ENCODE peak calls at places on chromosomes 6 and 20, in eight cellular contexts. P is RWPE1, H is A549, G is Peyer's patch, D is PC-9, I is colonic mucosa, F is tibial artery, Y is osteocyte. E is an unnamed sample.
A peak's percentile ranks its signal among the peaks of the same experiment; 100 is the strongest.

GRCh38 chr6:42777126-42777822 is 4.6 kb upstream of the BICRAL start:
- DNase-seq in P (no peak), H (no peak), G (no peak), D (no peak), I (no peak), F (no peak), Y (no peak), E (peak; percentile 45)

GRCh38 chr6:34276881-34277762 is 28.3 kb upstream of the SMIM29 start:
- DNase-seq in P (no peak), H (no peak), G (no peak), D (no peak), I (no peak), F (no peak), Y (no peak), E (no peak)

GRCh38 chr20:23257106-23257761 is 93.4 kb upstream of the NXT1 start:
- DNase-seq in P (no peak), H (no peak), G (no peak), D (no peak), I (no peak), F (no peak), Y (peak; percentile 69), E (no peak)

GRCh38 chr6:144528605-144529425 is 243.7 kb downstream of the UTRN start:
- DNase-seq in P (no peak), H (no peak), G (no peak), D (peak; percentile 29), I (no peak), F (no peak), Y (no peak), E (no peak)

GRCh38 chr6:69729870-69730449 is 66.8 kb downstream of the LMBRD1 start:
- DNase-seq in P (peak; percentile 2), H (no peak), G (no peak), D (no peak), I (no peak), F (no peak), Y (no peak), E (no peak)

GRCh38 chr6:30761791-30762429 is 17.6 kb upstream of the IER3 start:
- DNase-seq in P (no peak), H (no peak), G (no peak), D (no peak), I (no peak), F (no peak), Y (no peak), E (no peak)

GRCh38 chr6:113076116-113076515 is 729.0 kb downstream of the RFPL4B start:
- DNase-seq in P (no peak), H (no peak), G (no peak), D (no peak), I (no peak), F (no peak), Y (no peak), E (no peak)

GRCh38 chr6:153563001-153563400 is 431.9 kb upstream of the RGS17 start:
- DNase-seq in P (no peak), H (peak; percentile 7), G (no peak), D (no peak), I (no peak), F (no peak), Y (no peak), E (no peak)

GRCh38 chr6:1630771-1631217 is 21.1 kb downstream of the FOXC1 start:
- DNase-seq in P (no peak), H (no peak), G (no peak), D (peak; percentile 60), I (no peak), F (no peak), Y (no peak), E (no peak)

GRCh38 chr20:23108871-23109270 is 22.7 kb upstream of the CD93 start:
- DNase-seq in P (no peak), H (no peak), G (no peak), D (no peak), I (no peak), F (no peak), Y (no peak), E (no peak)

GRCh38 chr20:44274303-44275017 is 27.4 kb downstream of the GDAP1L1 start:
- DNase-seq in P (no peak), H (no peak), G (no peak), D (no peak), I (no peak), F (no peak), Y (no peak), E (no peak)

GRCh38 chr6:2388554-2389324 is 143.3 kb upstream of the GMDS start:
- DNase-seq in P (no peak), H (no peak), G (no peak), D (no peak), I (no peak), F (no peak), Y (no peak), E (no peak)

GRCh38 chr20:14566505-14566904 is 229.1 kb upstream of the FLRT3 start:
- DNase-seq in P (no peak), H (no peak), G (no peak), D (no peak), I (no peak), F (no peak), Y (no peak), E (no peak)

GRCh38 chr6:69980624-69981023 is 114.3 kb downstream of the COL19A1 start:
- DNase-seq in P (no peak), H (no peak), G (no peak), D (no peak), I (no peak), F (no peak), Y (no peak), E (no peak)

GRCh38 chr20:51460569-51461265 is 81.8 kb downstream of the NFATC2 start:
- DNase-seq in P (no peak), H (no peak), G (no peak), D (no peak), I (no peak), F (no peak), Y (no peak), E (peak; percentile 87)

GRCh38 chr6:166469426-166469961 is 86.8 kb upstream of the MPC1 start:
- DNase-seq in P (no peak), H (no peak), G (no peak), D (no peak), I (no peak), F (peak; percentile 38), Y (no peak), E (no peak)

GRCh38 chr6:37141291-37142046 is 28.5 kb upstream of the PIM1 start:
- DNase-seq in P (no peak), H (no peak), G (no peak), D (no peak), I (no peak), F (no peak), Y (no peak), E (no peak)

GRCh38 chr20:34312544-34313217 is 9.5 kb upstream of the AHCY start:
- DNase-seq in P (peak; percentile 93), H (peak; percentile 90), G (peak; percentile 95), D (peak; percentile 92), I (peak; percentile 95), F (peak; percentile 88), Y (peak; percentile 93), E (peak; percentile 87)

GRCh38 chr20:23536601-23537000 is 31.7 kb downstream of the CST9L start:
- DNase-seq in P (no peak), H (no peak), G (no peak), D (no peak), I (no peak), F (no peak), Y (no peak), E (no peak)

GRCh38 chr6:125201961-125202729 is 48.6 kb downstream of the TPD52L1 start:
- DNase-seq in P (peak; percentile 77), H (peak; percentile 89), G (peak; percentile 68), D (peak; percentile 86), I (peak; percentile 78), F (peak; percentile 79), Y (no peak), E (no peak)

GRCh38 chr20:57092112-57092899 is 174.1 kb downstream of the BMP7 start:
- DNase-seq in P (peak; percentile 87), H (peak; percentile 66), G (peak; percentile 67), D (peak; percentile 66), I (peak; percentile 42), F (no peak), Y (no peak), E (peak; percentile 82)

GRCh38 chr20:36155991-36156390 is 1.5 kb downstream of the EPB41L1 start:
- DNase-seq in P (no peak), H (no peak), G (no peak), D (no peak), I (no peak), F (no peak), Y (no peak), E (no peak)
- TF ChIP-seq CTCF in P (no peak), H (no peak), G (no peak), D (no peak), I (no peak), F (no peak), Y (no peak), E (no peak)

GRCh38 chr6:108174371-108175175 is 8.8 kb downstream of the NR2E1 start:
- DNase-seq in P (no peak), H (no peak), G (no peak), D (no peak), I (no peak), F (no peak), Y (peak; percentile 80), E (peak; percentile 59)

GRCh38 chr6:108176281-108177089 is 10.7 kb downstream of the NR2E1 start:
- DNase-seq in P (no peak), H (no peak), G (no peak), D (no peak), I (no peak), F (no peak), Y (peak; percentile 83), E (no peak)

GRCh38 chr6:108175176-108175591 is 9.4 kb downstream of the NR2E1 start:
- DNase-seq in P (no peak), H (no peak), G (no peak), D (no peak), I (no peak), F (no peak), Y (peak; percentile 80), E (no peak)

GRCh38 chr6:108171918-108172516 is 6.2 kb downstream of the NR2E1 start:
- DNase-seq in P (no peak), H (no peak), G (no peak), D (no peak), I (no peak), F (no peak), Y (peak; percentile 42), E (no peak)

GRCh38 chr6:108175592-108176279 is 9.9 kb downstream of the NR2E1 start:
- DNase-seq in P (no peak), H (no peak), G (no peak), D (peak; percentile 27), I (no peak), F (no peak), Y (peak; percentile 67), E (no peak)
- TF ChIP-seq CTCF in P (no peak), H (no peak), G (no peak), D (no peak), I (no peak), F (no peak), Y (peak; percentile 20), E (no peak)

GRCh38 chr6:24387818-24388217 is 14.9 kb upstream of the MRS2 start:
- DNase-seq in P (no peak), H (no peak), G (no peak), D (no peak), I (no peak), F (no peak), Y (no peak), E (no peak)
- TF ChIP-seq CTCF in P (no peak), H (no peak), G (no peak), D (no peak), I (no peak), F (no peak), Y (no peak), E (no peak)

DNA sequence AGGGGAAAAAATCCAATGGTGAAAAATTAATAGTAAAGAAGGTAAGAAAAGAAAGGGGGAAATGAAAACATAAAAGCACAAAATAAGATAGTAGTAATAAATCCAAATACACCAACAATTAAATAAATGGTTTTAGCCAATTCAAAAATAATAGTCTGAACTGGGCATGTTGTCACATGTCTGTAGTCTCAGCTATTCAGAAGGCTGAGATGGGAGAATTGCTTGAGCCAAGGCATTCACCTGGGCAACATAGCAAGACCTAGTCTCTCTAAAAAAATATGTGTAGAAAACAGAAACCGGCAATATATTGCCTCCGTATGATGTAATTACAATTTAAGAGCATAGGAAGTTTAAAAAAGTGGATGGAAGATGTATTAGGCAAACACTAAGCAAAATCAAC is 311.3 kb upstream of the FERMT1 start:
- DNase-seq in P (no peak), H (no peak), G (no peak), D (no peak), I (no peak), F (no peak), Y (no peak), E (no peak)
- TF ChIP-seq CTCF in P (no peak), H (no peak), G (no peak), D (no peak), I (no peak), F (no peak), Y (no peak), E (no peak)

E was measured in GM13977.